ENCODE peak calls at places on chromosomes 1 and 21, in nine cellular contexts. I is globus pallidus, L is neuronal stem cell, Q is activated T-cell treated with anti-CD3 and anti-CD28 coated beads for 48 hours, Z is AML-193, D is B cell, K is brain microvascular endothelial cell, E is stomach, A is prostate gland. F is an unnamed sample.

GRCh38 chr1:3075666-3076387 is 6.8 kb downstream of the PRDM16 start:
- DNase-seq in I (no peak), L (no peak), Q (no peak), Z (no peak), D (no peak), K (no peak), E (no peak), A (no peak), F (no peak)

GRCh38 chr1:150762559-150762958 is 3.0 kb downstream of the CTSS start:
- DNase-seq in I (no peak), L (no peak), Q (no peak), Z (no peak), D (no peak), K (no peak), E (no peak), A (no peak), F (no peak)

GRCh38 chr1:219310181-219310728 is 136.6 kb downstream of the LYPLAL1 start:
- DNase-seq in I (no peak), L (no peak), Q (no peak), Z (no peak), D (no peak), K (peak), E (no peak), A (no peak), F (no peak)

GRCh38 chr1:1623181-1623630 is 7.9 kb downstream of the MIB2 start:
- DNase-seq in I (no peak), L (no peak), Q (no peak), Z (no peak), D (no peak), K (no peak), E (no peak), A (no peak), F (no peak)

GRCh38 chr1:116167625-116168276 is 56.6 kb downstream of the MAB21L3 start:
- DNase-seq in I (no peak), L (no peak), Q (no peak), Z (no peak), D (no peak), K (no peak), E (peak), A (no peak), F (no peak)

GRCh38 chr1:28110555-28110954 is 22.1 kb upstream of the EYA3 start:
- DNase-seq in I (no peak), L (no peak), Q (no peak), Z (no peak), D (no peak), K (peak), E (no peak), A (no peak), F (no peak)

GRCh38 chr1:229567109-229567868 is 8.8 kb upstream of the ABCB10 start:
- DNase-seq in I (no peak), L (no peak), Q (no peak), Z (no peak), D (no peak), K (no peak), E (no peak), A (no peak), F (no peak)

GRCh38 chr1:54278941-54279422 is 79.0 kb downstream of the MRPL37 start:
- DNase-seq in I (no peak), L (no peak), Q (no peak), Z (no peak), D (no peak), K (peak), E (peak), A (no peak), F (no peak)

GRCh38 chr1:11929849-11930248 is 3.6 kb upstream of the KIAA2013 start:
- DNase-seq in I (no peak), L (no peak), Q (no peak), Z (peak), D (no peak), K (no peak), E (peak), A (peak), F (no peak)

GRCh38 chr1:18108313-18109057 is 887 bp downstream of the IGSF21 start:
- DNase-seq in I (no peak), L (no peak), Q (no peak), Z (no peak), D (no peak), K (no peak), E (no peak), A (no peak), F (no peak)

GRCh38 chr1:16631248-16632043 is 18.1 kb upstream of the NBPF1 start:
- DNase-seq in I (no peak), L (no peak), Q (no peak), Z (no peak), D (peak), K (no peak), E (peak), A (no peak), F (no peak)

GRCh38 chr21:15031790-15032357 is 32.9 kb downstream of the NRIP1 start:
- DNase-seq in I (no peak), L (no peak), Q (no peak), Z (no peak), D (no peak), K (peak), E (no peak), A (no peak), F (no peak)

GRCh38 chr1:66705100-66705499 is 47.2 kb upstream of the DYNLT5 start:
- DNase-seq in I (no peak), L (no peak), Q (no peak), Z (no peak), D (no peak), K (peak), E (no peak), A (peak), F (peak)

GRCh38 chr1:212545941-212546638 is 62.5 kb upstream of the ATF3 start:
- DNase-seq in I (peak), L (no peak), Q (no peak), Z (peak), D (no peak), K (no peak), E (no peak), A (no peak), F (no peak)

GRCh38 chr1:86231076-86231475 is 74.5 kb upstream of the COL24A1 start:
- DNase-seq in I (no peak), L (no peak), Q (no peak), Z (no peak), D (no peak), K (no peak), E (no peak), A (no peak), F (no peak)

GRCh38 chr1:212951058-212951923 is 950 bp downstream of the VASH2 start:
- DNase-seq in I (no peak), L (no peak), Q (no peak), Z (no peak), D (no peak), K (no peak), E (no peak), A (no peak), F (no peak)

GRCh38 chr1:17277511-17278159 is 28.7 kb downstream of the PADI3 start:
- DNase-seq in I (no peak), L (no peak), Q (no peak), Z (no peak), D (no peak), K (no peak), E (no peak), A (no peak), F (no peak)

GRCh38 chr1:52615489-52616042 is 13.4 kb downstream of the GPX7 start:
- DNase-seq in I (no peak), L (no peak), Q (no peak), Z (no peak), D (no peak), K (no peak), E (no peak), A (no peak), F (no peak)

GRCh38 chr1:7940745-7941436 is at the start of gene TNFRSF9:
- DNase-seq in I (no peak), L (no peak), Q (peak), Z (no peak), D (peak), K (peak), E (peak), A (no peak), F (no peak)

GRCh38 chr1:28675921-28676257 is 7.3 kb downstream of the GMEB1 start:
- DNase-seq in I (no peak), L (no peak), Q (no peak), Z (no peak), D (no peak), K (no peak), E (no peak), A (no peak), F (no peak)

GRCh38 chr1:28236656-28237331 is 870 bp downstream of the ATP5IF1 start:
- DNase-seq in I (no peak), L (no peak), Q (no peak), Z (no peak), D (no peak), K (no peak), E (no peak), A (no peak), F (no peak)

GRCh38 chr1:163085904-163086268 is 16.7 kb downstream of the RGS4 start:
- DNase-seq in I (no peak), L (no peak), Q (no peak), Z (no peak), D (no peak), K (no peak), E (no peak), A (no peak), F (no peak)

GRCh38 chr1:202862672-202863560 is 26.0 kb downstream of the RABIF start:
- DNase-seq in I (no peak), L (no peak), Q (no peak), Z (no peak), D (no peak), K (no peak), E (no peak), A (no peak), F (no peak)

GRCh38 chr1:214739621-214740238 is 136.7 kb downstream of the CENPF start:
- DNase-seq in I (peak), L (no peak), Q (no peak), Z (no peak), D (no peak), K (no peak), E (no peak), A (no peak), F (no peak)

GRCh38 chr1:116482490-116482889 is 88.3 kb downstream of the CD58 start:
- DNase-seq in I (no peak), L (no peak), Q (no peak), Z (no peak), D (no peak), K (no peak), E (no peak), A (no peak), F (no peak)

GRCh38 chr1:993379-993995 is 6.4 kb downstream of the HES4 start:
- DNase-seq in I (no peak), L (no peak), Q (no peak), Z (no peak), D (no peak), K (no peak), E (no peak), A (no peak), F (no peak)